ENCODE peak calls at places on chromosomes 13 and 19, in six cellular contexts. One of them, this sample, is unnamed.

GRCh38 chr19:48175578-48175977 is 5.1 kb downstream of the ZSWIM9 start:
- DNase-seq in stimulated activated CD4-positive, alpha-beta T cell treated with anti-CD3 and anti-CD28 coated beads, Interleukin-15, amount 100 ng/mL, for 1 hour: no peak
- DNase-seq in CD8-positive, alpha-beta memory T cell: no peak
- DNase-seq in BJ: no peak
- DNase-seq in astrocyte: no peak
- DNase-seq in suprapubic skin: no peak
- DNase-seq in this sample: no peak

GRCh38 chr19:21117041-21117907 is 24.6 kb upstream of the ZNF431 start:
- DNase-seq in astrocyte: peak
- DNase-seq in CD8-positive, alpha-beta memory T cell: no peak
- DNase-seq in BJ: no peak
- DNase-seq in suprapubic skin: no peak
- DNase-seq in stimulated activated CD4-positive, alpha-beta T cell treated with anti-CD3 and anti-CD28 coated beads, Interleukin-15, amount 100 ng/mL, for 1 hour: no peak
- DNase-seq in this sample: no peak

GRCh38 chr19:18428837-18429674 is 8.9 kb downstream of the ISYNA1 start:
- DNase-seq in stimulated activated CD4-positive, alpha-beta T cell treated with anti-CD3 and anti-CD28 coated beads, Interleukin-15, amount 100 ng/mL, for 1 hour: peak
- DNase-seq in astrocyte: peak
- DNase-seq in CD8-positive, alpha-beta memory T cell: peak
- DNase-seq in BJ: no peak
- DNase-seq in suprapubic skin: no peak
- DNase-seq in this sample: peak

GRCh38 chr19:33063356-33064116 is 1.2 kb downstream of the RHPN2 start:
- DNase-seq in stimulated activated CD4-positive, alpha-beta T cell treated with anti-CD3 and anti-CD28 coated beads, Interleukin-15, amount 100 ng/mL, for 1 hour: no peak
- DNase-seq in CD8-positive, alpha-beta memory T cell: no peak
- DNase-seq in astrocyte: no peak
- DNase-seq in BJ: no peak
- DNase-seq in suprapubic skin: no peak
- DNase-seq in this sample: peak

GRCh38 chr19:8662263-8662662 is 31.8 kb downstream of the NFILZ start:
- DNase-seq in stimulated activated CD4-positive, alpha-beta T cell treated with anti-CD3 and anti-CD28 coated beads, Interleukin-15, amount 100 ng/mL, for 1 hour: no peak
- DNase-seq in suprapubic skin: no peak
- DNase-seq in astrocyte: no peak
- DNase-seq in CD8-positive, alpha-beta memory T cell: no peak
- DNase-seq in BJ: no peak
- DNase-seq in this sample: no peak

GRCh38 chr19:55189424-55189823 is 9.3 kb upstream of the SYT5 start:
- DNase-seq in stimulated activated CD4-positive, alpha-beta T cell treated with anti-CD3 and anti-CD28 coated beads, Interleukin-15, amount 100 ng/mL, for 1 hour: no peak
- DNase-seq in BJ: peak
- DNase-seq in CD8-positive, alpha-beta memory T cell: no peak
- DNase-seq in suprapubic skin: no peak
- DNase-seq in astrocyte: peak
- DNase-seq in this sample: no peak

GRCh38 chr19:45152504-45153338 is 8.1 kb downstream of the NKPD1 start:
- DNase-seq in astrocyte: peak
- DNase-seq in stimulated activated CD4-positive, alpha-beta T cell treated with anti-CD3 and anti-CD28 coated beads, Interleukin-15, amount 100 ng/mL, for 1 hour: no peak
- DNase-seq in BJ: no peak
- DNase-seq in CD8-positive, alpha-beta memory T cell: peak
- DNase-seq in suprapubic skin: no peak
- DNase-seq in this sample: no peak

GRCh38 chr19:37218592-37218935 is 550 bp downstream of the ZNF383 start:
- DNase-seq in CD8-positive, alpha-beta memory T cell: no peak
- DNase-seq in stimulated activated CD4-positive, alpha-beta T cell treated with anti-CD3 and anti-CD28 coated beads, Interleukin-15, amount 100 ng/mL, for 1 hour: no peak
- DNase-seq in suprapubic skin: no peak
- DNase-seq in BJ: no peak
- DNase-seq in astrocyte: peak
- DNase-seq in this sample: no peak

GRCh38 chr13:72437458-72437857 is 290.0 kb downstream of the MZT1 start:
- DNase-seq in CD8-positive, alpha-beta memory T cell: no peak
- DNase-seq in BJ: peak
- DNase-seq in suprapubic skin: no peak
- DNase-seq in astrocyte: peak
- DNase-seq in stimulated activated CD4-positive, alpha-beta T cell treated with anti-CD3 and anti-CD28 coated beads, Interleukin-15, amount 100 ng/mL, for 1 hour: no peak
- DNase-seq in this sample: no peak

GRCh38 chr19:16087940-16088339 is 11.6 kb downstream of the TPM4 start:
- DNase-seq in BJ: no peak
- DNase-seq in stimulated activated CD4-positive, alpha-beta T cell treated with anti-CD3 and anti-CD28 coated beads, Interleukin-15, amount 100 ng/mL, for 1 hour: no peak
- DNase-seq in astrocyte: no peak
- DNase-seq in suprapubic skin: no peak
- DNase-seq in CD8-positive, alpha-beta memory T cell: no peak
- DNase-seq in this sample: no peak

GRCh38 chr13:98284677-98285076 is 107.6 kb upstream of the RNF113B start:
- DNase-seq in suprapubic skin: no peak
- DNase-seq in BJ: no peak
- DNase-seq in stimulated activated CD4-positive, alpha-beta T cell treated with anti-CD3 and anti-CD28 coated beads, Interleukin-15, amount 100 ng/mL, for 1 hour: no peak
- DNase-seq in CD8-positive, alpha-beta memory T cell: no peak
- DNase-seq in astrocyte: no peak
- DNase-seq in this sample: peak

GRCh38 chr19:7862413-7862951 is 11.7 kb downstream of the PRR36 start:
- DNase-seq in CD8-positive, alpha-beta memory T cell: peak
- DNase-seq in stimulated activated CD4-positive, alpha-beta T cell treated with anti-CD3 and anti-CD28 coated beads, Interleukin-15, amount 100 ng/mL, for 1 hour: peak
- DNase-seq in astrocyte: no peak
- DNase-seq in suprapubic skin: no peak
- DNase-seq in BJ: no peak
- DNase-seq in this sample: peak

GRCh38 chr13:29065142-29065541 is 245.0 kb downstream of the MTUS2 start:
- DNase-seq in suprapubic skin: no peak
- DNase-seq in astrocyte: no peak
- DNase-seq in CD8-positive, alpha-beta memory T cell: no peak
- DNase-seq in BJ: no peak
- DNase-seq in stimulated activated CD4-positive, alpha-beta T cell treated with anti-CD3 and anti-CD28 coated beads, Interleukin-15, amount 100 ng/mL, for 1 hour: no peak
- DNase-seq in this sample: no peak

GRCh38 chr13:28609936-28610335 is 49.0 kb upstream of the POMP start:
- DNase-seq in BJ: peak
- DNase-seq in CD8-positive, alpha-beta memory T cell: no peak
- DNase-seq in suprapubic skin: no peak
- DNase-seq in stimulated activated CD4-positive, alpha-beta T cell treated with anti-CD3 and anti-CD28 coated beads, Interleukin-15, amount 100 ng/mL, for 1 hour: no peak
- DNase-seq in astrocyte: peak
- DNase-seq in this sample: no peak

GRCh38 chr19:2805261-2805900 is 14.3 kb upstream of the ZNF554 start:
- DNase-seq in CD8-positive, alpha-beta memory T cell: no peak
- DNase-seq in suprapubic skin: no peak
- DNase-seq in astrocyte: no peak
- DNase-seq in BJ: no peak
- DNase-seq in stimulated activated CD4-positive, alpha-beta T cell treated with anti-CD3 and anti-CD28 coated beads, Interleukin-15, amount 100 ng/mL, for 1 hour: no peak
- DNase-seq in this sample: no peak

GRCh38 chr13:32314271-32314967 is 744 bp downstream of the ZAR1L start:
- DNase-seq in CD8-positive, alpha-beta memory T cell: no peak
- DNase-seq in stimulated activated CD4-positive, alpha-beta T cell treated with anti-CD3 and anti-CD28 coated beads, Interleukin-15, amount 100 ng/mL, for 1 hour: no peak
- DNase-seq in suprapubic skin: no peak
- DNase-seq in BJ: no peak
- DNase-seq in astrocyte: no peak
- DNase-seq in this sample: no peak

GRCh38 chr13:22939157-22939556 is 241.6 kb upstream of the SGCG start:
- DNase-seq in suprapubic skin: no peak
- DNase-seq in BJ: no peak
- DNase-seq in CD8-positive, alpha-beta memory T cell: no peak
- DNase-seq in astrocyte: no peak
- DNase-seq in stimulated activated CD4-positive, alpha-beta T cell treated with anti-CD3 and anti-CD28 coated beads, Interleukin-15, amount 100 ng/mL, for 1 hour: no peak
- DNase-seq in this sample: no peak

GRCh38 chr19:6825076-6825774 is 52.7 kb downstream of the VAV1 start:
- DNase-seq in BJ: no peak
- DNase-seq in stimulated activated CD4-positive, alpha-beta T cell treated with anti-CD3 and anti-CD28 coated beads, Interleukin-15, amount 100 ng/mL, for 1 hour: no peak
- DNase-seq in astrocyte: no peak
- DNase-seq in suprapubic skin: no peak
- DNase-seq in CD8-positive, alpha-beta memory T cell: no peak
- DNase-seq in this sample: no peak

GRCh38 chr13:111216166-111216960 is 101.3 kb downstream of the ARHGEF7 start:
- DNase-seq in suprapubic skin: no peak
- DNase-seq in CD8-positive, alpha-beta memory T cell: no peak
- DNase-seq in stimulated activated CD4-positive, alpha-beta T cell treated with anti-CD3 and anti-CD28 coated beads, Interleukin-15, amount 100 ng/mL, for 1 hour: no peak
- DNase-seq in BJ: no peak
- DNase-seq in astrocyte: no peak
- DNase-seq in this sample: peak

GRCh38 chr13:32048816-32049215 is 17.2 kb downstream of the FRY start:
- DNase-seq in astrocyte: no peak
- DNase-seq in BJ: no peak
- DNase-seq in stimulated activated CD4-positive, alpha-beta T cell treated with anti-CD3 and anti-CD28 coated beads, Interleukin-15, amount 100 ng/mL, for 1 hour: no peak
- DNase-seq in suprapubic skin: no peak
- DNase-seq in CD8-positive, alpha-beta memory T cell: no peak
- DNase-seq in this sample: peak

GRCh38 chr19:32223595-32224370 is 121.6 kb upstream of the ZNF507 start:
- DNase-seq in astrocyte: no peak
- DNase-seq in suprapubic skin: no peak
- DNase-seq in BJ: no peak
- DNase-seq in CD8-positive, alpha-beta memory T cell: no peak
- DNase-seq in stimulated activated CD4-positive, alpha-beta T cell treated with anti-CD3 and anti-CD28 coated beads, Interleukin-15, amount 100 ng/mL, for 1 hour: no peak
- DNase-seq in this sample: no peak

GRCh38 chr13:30346159-30346788 is 38.9 kb upstream of the KATNAL1 start:
- DNase-seq in astrocyte: no peak
- DNase-seq in stimulated activated CD4-positive, alpha-beta T cell treated with anti-CD3 and anti-CD28 coated beads, Interleukin-15, amount 100 ng/mL, for 1 hour: peak
- DNase-seq in BJ: no peak
- DNase-seq in CD8-positive, alpha-beta memory T cell: peak
- DNase-seq in suprapubic skin: no peak
- DNase-seq in this sample: no peak

GRCh38 chr13:44365008-44365407 is 8.6 kb upstream of the SERP2 start:
- DNase-seq in CD8-positive, alpha-beta memory T cell: no peak
- DNase-seq in BJ: no peak
- DNase-seq in suprapubic skin: no peak
- DNase-seq in astrocyte: peak
- DNase-seq in stimulated activated CD4-positive, alpha-beta T cell treated with anti-CD3 and anti-CD28 coated beads, Interleukin-15, amount 100 ng/mL, for 1 hour: no peak
- DNase-seq in this sample: no peak

GRCh38 chr19:17751103-17751911 is at the start of gene FCHO1:
- DNase-seq in stimulated activated CD4-positive, alpha-beta T cell treated with anti-CD3 and anti-CD28 coated beads, Interleukin-15, amount 100 ng/mL, for 1 hour: peak
- DNase-seq in BJ: no peak
- DNase-seq in astrocyte: no peak
- DNase-seq in CD8-positive, alpha-beta memory T cell: peak
- DNase-seq in suprapubic skin: no peak
- DNase-seq in this sample: no peak

GRCh38 chr13:65911546-65912193 is 1318.5 kb downstream of the PCDH9 start:
- DNase-seq in stimulated activated CD4-positive, alpha-beta T cell treated with anti-CD3 and anti-CD28 coated beads, Interleukin-15, amount 100 ng/mL, for 1 hour: no peak
- DNase-seq in astrocyte: no peak
- DNase-seq in CD8-positive, alpha-beta memory T cell: no peak
- DNase-seq in suprapubic skin: no peak
- DNase-seq in BJ: no peak
- DNase-seq in this sample: no peak

GRCh38 chr19:2181618-2181997 is 17.9 kb downstream of the DOT1L start:
- DNase-seq in astrocyte: no peak
- DNase-seq in CD8-positive, alpha-beta memory T cell: no peak
- DNase-seq in stimulated activated CD4-positive, alpha-beta T cell treated with anti-CD3 and anti-CD28 coated beads, Interleukin-15, amount 100 ng/mL, for 1 hour: no peak
- DNase-seq in suprapubic skin: no peak
- DNase-seq in BJ: no peak
- DNase-seq in this sample: no peak

GRCh38 chr13:36879218-36879938 is 40.7 kb downstream of the SMAD9 start:
- DNase-seq in CD8-positive, alpha-beta memory T cell: no peak
- DNase-seq in stimulated activated CD4-positive, alpha-beta T cell treated with anti-CD3 and anti-CD28 coated beads, Interleukin-15, amount 100 ng/mL, for 1 hour: no peak
- DNase-seq in suprapubic skin: no peak
- DNase-seq in astrocyte: no peak
- DNase-seq in BJ: no peak
- DNase-seq in this sample: no peak

GRCh38 chr13:23443110-23443509 is 9.6 kb upstream of the SACS start:
- DNase-seq in stimulated activated CD4-positive, alpha-beta T cell treated with anti-CD3 and anti-CD28 coated beads, Interleukin-15, amount 100 ng/mL, for 1 hour: no peak
- DNase-seq in BJ: no peak
- DNase-seq in suprapubic skin: no peak
- DNase-seq in astrocyte: no peak
- DNase-seq in CD8-positive, alpha-beta memory T cell: no peak
- DNase-seq in this sample: no peak

GRCh38 chr19:36489920-36490415 is 607 bp upstream of the ZNF566 start:
- DNase-seq in BJ: no peak
- DNase-seq in stimulated activated CD4-positive, alpha-beta T cell treated with anti-CD3 and anti-CD28 coated beads, Interleukin-15, amount 100 ng/mL, for 1 hour: no peak
- DNase-seq in CD8-positive, alpha-beta memory T cell: peak
- DNase-seq in astrocyte: peak
- DNase-seq in suprapubic skin: peak
- DNase-seq in this sample: peak

GRCh38 chr13:96252903-96253302 is 163.0 kb downstream of the HS6ST3 start:
- DNase-seq in CD8-positive, alpha-beta memory T cell: no peak
- DNase-seq in suprapubic skin: no peak
- DNase-seq in stimulated activated CD4-positive, alpha-beta T cell treated with anti-CD3 and anti-CD28 coated beads, Interleukin-15, amount 100 ng/mL, for 1 hour: no peak
- DNase-seq in astrocyte: no peak
- DNase-seq in BJ: no peak
- DNase-seq in this sample: no peak

GRCh38 chr13:31538067-31539042 is 201.0 kb upstream of the RXFP2 start:
- DNase-seq in astrocyte: peak
- DNase-seq in suprapubic skin: no peak
- DNase-seq in CD8-positive, alpha-beta memory T cell: no peak
- DNase-seq in BJ: no peak
- DNase-seq in stimulated activated CD4-positive, alpha-beta T cell treated with anti-CD3 and anti-CD28 coated beads, Interleukin-15, amount 100 ng/mL, for 1 hour: no peak
- DNase-seq in this sample: no peak

GRCh38 chr13:78972561-78972960 is 313.6 kb upstream of the OBI1 start:
- DNase-seq in CD8-positive, alpha-beta memory T cell: no peak
- DNase-seq in astrocyte: no peak
- DNase-seq in stimulated activated CD4-positive, alpha-beta T cell treated with anti-CD3 and anti-CD28 coated beads, Interleukin-15, amount 100 ng/mL, for 1 hour: no peak
- DNase-seq in suprapubic skin: no peak
- DNase-seq in BJ: no peak
- DNase-seq in this sample: peak

GRCh38 chr13:29905845-29906244 is 55.4 kb upstream of the UBL3 start:
- DNase-seq in stimulated activated CD4-positive, alpha-beta T cell treated with anti-CD3 and anti-CD28 coated beads, Interleukin-15, amount 100 ng/mL, for 1 hour: no peak
- DNase-seq in CD8-positive, alpha-beta memory T cell: no peak
- DNase-seq in BJ: no peak
- DNase-seq in suprapubic skin: no peak
- DNase-seq in astrocyte: peak
- DNase-seq in this sample: no peak

GRCh38 chr19:610071-610800 is 20.6 kb downstream of the HCN2 start:
- DNase-seq in stimulated activated CD4-positive, alpha-beta T cell treated with anti-CD3 and anti-CD28 coated beads, Interleukin-15, amount 100 ng/mL, for 1 hour: peak
- DNase-seq in CD8-positive, alpha-beta memory T cell: peak
- DNase-seq in BJ: no peak
- DNase-seq in astrocyte: no peak
- DNase-seq in suprapubic skin: no peak
- DNase-seq in this sample: no peak

GRCh38 chr19:35613574-35613973 is 1.0 kb downstream of the HAUS5 start:
- DNase-seq in CD8-positive, alpha-beta memory T cell: no peak
- DNase-seq in BJ: no peak
- DNase-seq in stimulated activated CD4-positive, alpha-beta T cell treated with anti-CD3 and anti-CD28 coated beads, Interleukin-15, amount 100 ng/mL, for 1 hour: no peak
- DNase-seq in astrocyte: no peak
- DNase-seq in suprapubic skin: no peak
- DNase-seq in this sample: no peak

GRCh38 chr13:102587916-102588315 is 8.9 kb upstream of the TPP2 start:
- DNase-seq in CD8-positive, alpha-beta memory T cell: no peak
- DNase-seq in astrocyte: no peak
- DNase-seq in stimulated activated CD4-positive, alpha-beta T cell treated with anti-CD3 and anti-CD28 coated beads, Interleukin-15, amount 100 ng/mL, for 1 hour: no peak
- DNase-seq in BJ: no peak
- DNase-seq in suprapubic skin: no peak
- DNase-seq in this sample: no peak

GRCh38 chr13:41562083-41562482 is 104.7 kb downstream of the RGCC start:
- DNase-seq in astrocyte: peak
- DNase-seq in BJ: no peak
- DNase-seq in suprapubic skin: no peak
- DNase-seq in CD8-positive, alpha-beta memory T cell: no peak
- DNase-seq in stimulated activated CD4-positive, alpha-beta T cell treated with anti-CD3 and anti-CD28 coated beads, Interleukin-15, amount 100 ng/mL, for 1 hour: no peak
- DNase-seq in this sample: no peak

GRCh38 chr19:12983561-12984142 is 11.6 kb upstream of the NFIX start:
- DNase-seq in stimulated activated CD4-positive, alpha-beta T cell treated with anti-CD3 and anti-CD28 coated beads, Interleukin-15, amount 100 ng/mL, for 1 hour: peak
- DNase-seq in suprapubic skin: no peak
- DNase-seq in BJ: no peak
- DNase-seq in astrocyte: peak
- DNase-seq in CD8-positive, alpha-beta memory T cell: peak
- DNase-seq in this sample: peak

GRCh38 chr19:6772028-6772865 is at the start of gene VAV1:
- DNase-seq in CD8-positive, alpha-beta memory T cell: peak
- DNase-seq in suprapubic skin: peak
- DNase-seq in stimulated activated CD4-positive, alpha-beta T cell treated with anti-CD3 and anti-CD28 coated beads, Interleukin-15, amount 100 ng/mL, for 1 hour: peak
- DNase-seq in astrocyte: no peak
- DNase-seq in BJ: no peak
- DNase-seq in this sample: no peak

This sample was measured in NCI-H146.